ENCODE peak calls at places on chromosome 2, in seven cellular contexts. L is H9, X is neuronal stem cell, C is H1, A is IMR-90, U is mesendoderm, R is trophoblast cell. Z is an unnamed sample.

GRCh38 chr2:131031875-131032274 is 61.4 kb downstream of the FAM168B start:
- DNase-seq in L (no peak), X (no peak), C (no peak), A (no peak), U (no peak), R (no peak), Z (no peak)

GRCh38 chr2:236526459-236527197 is 43.0 kb upstream of the ACKR3 start:
- DNase-seq in L (no peak), X (no peak), C (no peak), A (no peak), U (peak; percentile 7), R (peak; percentile 66), Z (no peak)

GRCh38 chr2:60979231-60979630 is 38.3 kb upstream of the PEX13 start:
- DNase-seq in L (no peak), X (no peak), C (no peak), A (no peak), U (no peak), R (no peak), Z (no peak)

GRCh38 chr2:27249891-27250651 is 12.8 kb downstream of the SLC30A3 start:
- DNase-seq in L (peak; percentile 87), X (peak; percentile 66), C (peak; percentile 57), A (peak; percentile 31), U (peak; percentile 86), R (no peak), Z (peak; percentile 55)

GRCh38 chr2:56613917-56614316 is 430.1 kb downstream of the CCDC85A start:
- DNase-seq in L (no peak), X (no peak), C (no peak), A (no peak), U (no peak), R (no peak), Z (no peak)

GRCh38 chr2:40332096-40332826 is 119.6 kb downstream of the SLC8A1 start:
- DNase-seq in L (no peak), X (no peak), C (no peak), A (peak; percentile 86), U (no peak), R (no peak), Z (peak; percentile 33)

GRCh38 chr2:78861546-78861945 is 164.0 kb upstream of the REG3G start:
- DNase-seq in L (no peak), X (no peak), C (no peak), A (no peak), U (peak; percentile 62), R (peak; percentile 5), Z (peak; percentile 40)

GRCh38 chr2:189260361-189260761 is 80.8 kb upstream of the COL5A2 start:
- DNase-seq in L (no peak), X (no peak), C (no peak), A (peak; percentile 78), U (no peak), R (no peak), Z (no peak)

GRCh38 chr2:226977775-226978190 is 141.9 kb downstream of the RHBDD1 start:
- DNase-seq in L (no peak), X (no peak), C (no peak), A (peak; percentile 74), U (no peak), R (peak; percentile 20), Z (peak; percentile 61)

GRCh38 chr2:74498500-74499268 is 719 bp downstream of the LBX2 start:
- DNase-seq in L (peak; percentile 79), X (no peak), C (no peak), A (no peak), U (peak; percentile 77), R (peak; percentile 23), Z (peak; percentile 52)

DNA sequence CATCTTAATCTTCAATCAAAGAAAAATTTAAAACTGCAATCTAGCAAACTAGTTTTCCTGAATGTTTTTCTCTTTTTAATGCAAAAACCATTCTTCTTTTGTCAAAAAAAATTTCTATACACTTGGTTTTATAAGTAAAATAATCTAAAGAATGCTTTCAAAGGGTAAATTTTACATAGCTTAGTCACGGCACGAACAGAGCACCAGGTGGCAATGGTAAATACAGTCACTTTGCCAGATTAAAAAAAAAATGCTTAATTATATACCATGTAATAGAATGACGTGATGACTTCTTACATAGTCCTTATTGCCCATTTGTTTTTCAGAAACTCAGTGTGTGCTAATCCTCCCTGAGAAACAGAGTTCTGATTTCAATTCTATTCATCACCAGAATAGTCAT is 10.4 kb downstream of the FEZ2 start:
- DNase-seq in L (no peak), X (no peak), C (no peak), A (peak; percentile 62), U (no peak), R (no peak), Z (no peak)
- H3K9ac ChIP-seq in L (no peak overlapping the region), X (no peak overlapping the region), C (no peak overlapping the region), A (no peak overlapping the region), U (no peak overlapping the region), R (no peak overlapping the region), Z (no peak overlapping the region)

DNA sequence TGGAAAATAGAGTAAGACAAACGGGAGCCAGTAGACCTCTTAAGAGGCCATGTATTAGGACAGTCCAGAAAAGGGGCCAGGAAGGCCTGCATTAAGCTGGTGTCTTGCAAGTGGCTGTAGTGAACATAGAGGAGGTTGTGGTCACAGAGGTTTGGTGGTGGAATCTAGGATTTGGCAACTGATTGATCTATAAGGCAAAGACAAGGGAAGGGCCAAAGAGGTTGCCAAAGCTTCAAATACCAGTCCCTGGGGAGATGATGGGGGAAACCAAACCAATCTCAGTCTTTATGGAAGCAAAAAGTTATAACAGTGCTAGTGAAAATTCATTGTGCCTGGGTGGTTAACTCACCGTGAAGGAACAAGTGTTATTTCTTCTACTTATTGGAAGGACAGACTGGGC is 28.7 kb upstream of the RTN4 start:
- DNase-seq in L (no peak), X (no peak), C (no peak), A (no peak), U (no peak), R (no peak), Z (no peak)
- H2AK5ac ChIP-seq in L (no peak overlapping the region), X (no peak overlapping the region), C (no peak overlapping the region), A (peak overlapping the region; percentile 39), U (no peak overlapping the region), R (no peak overlapping the region), Z (no peak overlapping the region)

GRCh38 chr2:237628482-237629187 is 1.2 kb downstream of the LRRFIP1 start:
- DNase-seq in L (no peak), X (no peak), C (no peak), A (no peak), U (no peak), R (no peak), Z (no peak)
- H3K9ac ChIP-seq in L (no peak overlapping the region), X (no peak overlapping the region), C (no peak overlapping the region), A (peak overlapping the region; percentile 79), U (peak overlapping the region; percentile 80), R (no peak overlapping the region), Z (peak overlapping the region; percentile 95)

DNA sequence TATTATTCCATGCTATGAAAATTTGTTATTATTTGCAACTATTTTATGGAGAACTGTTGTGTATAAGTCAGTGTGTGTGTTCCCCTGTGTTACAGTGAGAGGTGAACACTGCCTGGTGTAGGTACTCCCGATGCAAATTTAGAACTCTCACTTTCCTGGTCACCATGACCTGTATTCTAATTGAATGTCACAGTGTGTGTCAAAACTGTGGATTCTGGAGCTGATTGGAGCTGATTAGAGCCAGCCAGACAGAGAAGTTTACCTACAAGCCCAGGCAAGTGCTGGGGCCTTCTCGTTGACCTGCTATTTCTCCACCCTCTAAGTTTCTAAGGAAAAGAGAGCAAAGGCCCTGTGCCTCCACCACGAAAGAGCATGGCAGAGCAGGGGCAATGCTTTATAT is 216.0 kb downstream of the NYAP2 start:
- DNase-seq in L (no peak), X (no peak), C (no peak), A (no peak), U (peak; percentile 62), R (no peak), Z (no peak)
- H2AK5ac ChIP-seq in L (no peak overlapping the region), X (no peak overlapping the region), C (no peak overlapping the region), A (no peak overlapping the region), U (no peak overlapping the region), R (no peak overlapping the region), Z (no peak overlapping the region)

GRCh38 chr2:197435598-197436435 is 989 bp upstream of the SF3B1 start:
- DNase-seq in L (no peak), X (no peak), C (no peak), A (no peak), U (no peak), R (no peak), Z (no peak)
- H3K9ac ChIP-seq in L (peak overlapping the region; percentile 92), X (no peak overlapping the region), C (peak overlapping the region; percentile 89), A (peak overlapping the region; percentile 99), U (peak overlapping the region; percentile 86), R (peak overlapping the region; percentile 50), Z (peak overlapping the region; percentile 100)

DNA sequence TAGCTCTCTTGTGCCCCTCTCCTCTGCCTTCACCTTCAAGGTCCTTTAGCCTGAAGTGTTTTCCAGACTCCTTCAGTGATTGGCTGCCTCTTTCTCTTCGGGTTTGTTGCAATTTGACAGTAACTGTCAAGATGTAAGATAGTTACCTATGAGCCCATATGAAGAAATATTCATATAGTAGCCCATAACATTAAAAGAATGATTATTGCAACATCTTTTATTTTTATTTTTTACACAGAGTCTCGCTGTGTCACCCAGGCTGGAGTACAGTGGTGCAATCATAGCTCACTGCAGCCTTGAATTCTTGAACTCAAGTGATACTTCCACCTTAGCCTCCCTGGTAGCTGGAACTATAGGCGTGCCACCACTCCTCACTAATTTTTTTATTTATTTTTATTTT is 80.5 kb downstream of the FOXI3 start:
- DNase-seq in L (no peak), X (no peak), C (no peak), A (no peak), U (no peak), R (no peak), Z (no peak)
- H2AK5ac ChIP-seq in L (no peak overlapping the region), X (no peak overlapping the region), C (no peak overlapping the region), A (no peak overlapping the region), U (no peak overlapping the region), R (no peak overlapping the region), Z (no peak overlapping the region)

DNA sequence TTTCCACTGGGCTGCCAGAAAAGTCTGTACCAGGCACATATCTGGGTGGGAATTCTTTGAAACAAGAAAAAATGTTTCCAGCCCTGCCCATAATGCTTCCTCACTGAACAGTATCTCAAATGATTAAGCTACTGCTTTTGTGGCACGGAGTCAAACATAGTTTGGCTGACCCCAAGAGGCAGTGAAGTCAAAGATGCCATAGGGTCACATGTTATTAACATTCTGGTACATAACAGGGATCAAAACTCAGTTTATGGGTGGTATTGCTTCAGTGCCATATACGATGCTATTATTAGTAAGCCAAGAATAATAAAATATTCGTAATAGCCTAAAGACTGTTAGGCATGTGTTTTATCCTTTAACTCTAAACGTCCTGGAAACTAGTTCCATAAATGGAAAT is 112.4 kb downstream of the FEZ2 start:
- DNase-seq in L (no peak), X (no peak), C (no peak), A (peak; percentile 94), U (no peak), R (no peak), Z (peak; percentile 54)
- H3K9ac ChIP-seq in L (no peak overlapping the region), X (no peak overlapping the region), C (no peak overlapping the region), A (peak overlapping the region; percentile 92), U (no peak overlapping the region), R (no peak overlapping the region), Z (peak overlapping the region; percentile 9)

GRCh38 chr2:179572544-179572943 is 288.9 kb downstream of the ZNF385B start:
- DNase-seq in L (no peak), X (no peak), C (no peak), A (no peak), U (no peak), R (no peak), Z (no peak)

GRCh38 chr2:179569834-179570233 is 291.6 kb downstream of the ZNF385B start:
- DNase-seq in L (no peak), X (no peak), C (no peak), A (peak; percentile 69), U (no peak), R (no peak), Z (peak; percentile 83)

GRCh38 chr2:179574061-179574519 is 287.3 kb downstream of the ZNF385B start:
- DNase-seq in L (no peak), X (no peak), C (no peak), A (no peak), U (no peak), R (no peak), Z (no peak)

GRCh38 chr2:179571141-179571713 is 290.2 kb downstream of the ZNF385B start:
- DNase-seq in L (no peak), X (no peak), C (no peak), A (no peak), U (no peak), R (no peak), Z (no peak)

GRCh38 chr2:179571721-179572120 is 289.7 kb downstream of the ZNF385B start:
- DNase-seq in L (no peak), X (no peak), C (no peak), A (no peak), U (no peak), R (no peak), Z (no peak)
- H2AK5ac ChIP-seq in L (no peak overlapping the region), X (no peak overlapping the region), C (no peak overlapping the region), A (no peak overlapping the region), U (no peak overlapping the region), R (no peak overlapping the region), Z (peak overlapping the region; percentile 27)